ENCODE peak calls at places on chromosomes 16 and 17, in six cellular contexts. R is neural crest cell, T is fibroblast of mammary gland, D is B cell, Q is progenitor cell of endocrine pancreas, M is body of pancreas. L is an unnamed sample.

GRCh38 chr17:7466644-7467341 is 12.6 kb downstream of the ZBTB4 start:
- DNase-seq in D (no peak), M (peak), T (peak), Q (no peak), R (no peak), L (peak)

GRCh38 chr17:77681820-77682219 is 276.7 kb upstream of the TNRC6C start:
- DNase-seq in Q (no peak), M (peak), R (no peak), D (no peak), T (peak), L (peak)

GRCh38 chr17:48127371-48128051 is 19.9 kb downstream of the SNX11 start:
- DNase-seq in T (no peak), Q (no peak), D (no peak), M (no peak), R (no peak), L (no peak)

GRCh38 chr17:3695723-3696411 is at the start of gene P2RX5:
- DNase-seq in D (peak), Q (peak), M (peak), R (no peak), T (no peak), L (peak)

GRCh38 chr16:85641776-85642176 is 28.7 kb downstream of the GSE1 start:
- DNase-seq in Q (no peak), M (peak), T (peak), D (no peak), R (no peak), L (no peak)

GRCh38 chr17:55295411-55296170 is 30.8 kb downstream of the HLF start:
- DNase-seq in M (peak), R (peak), Q (peak), T (peak), D (peak), L (peak)

GRCh38 chr17:72614871-72615626 is 477.4 kb downstream of the SLC39A11 start:
- DNase-seq in T (peak), Q (peak), R (peak), M (peak), D (no peak), L (no peak)

GRCh38 chr17:12512712-12513355 is 152.9 kb upstream of the MYOCD start:
- DNase-seq in Q (no peak), M (no peak), D (no peak), R (no peak), T (peak), L (peak)

GRCh38 chr16:68079616-68080344 is 5.4 kb upstream of the NFATC3 start:
- DNase-seq in M (peak), T (peak), Q (no peak), R (no peak), D (peak), L (peak)

GRCh38 chr17:73575470-73576235 is 68.6 kb downstream of the SDK2 start:
- DNase-seq in R (no peak), Q (no peak), D (no peak), M (no peak), T (no peak), L (no peak)

GRCh38 chr16:80296034-80296433 is 244.8 kb upstream of the DYNLRB2 start:
- DNase-seq in M (no peak), R (no peak), Q (no peak), D (no peak), T (no peak), L (no peak)
- TF ChIP-seq CTCF in M (no peak), R (no peak), Q (no peak), D (no peak), T (no peak), L (no peak)

DNA sequence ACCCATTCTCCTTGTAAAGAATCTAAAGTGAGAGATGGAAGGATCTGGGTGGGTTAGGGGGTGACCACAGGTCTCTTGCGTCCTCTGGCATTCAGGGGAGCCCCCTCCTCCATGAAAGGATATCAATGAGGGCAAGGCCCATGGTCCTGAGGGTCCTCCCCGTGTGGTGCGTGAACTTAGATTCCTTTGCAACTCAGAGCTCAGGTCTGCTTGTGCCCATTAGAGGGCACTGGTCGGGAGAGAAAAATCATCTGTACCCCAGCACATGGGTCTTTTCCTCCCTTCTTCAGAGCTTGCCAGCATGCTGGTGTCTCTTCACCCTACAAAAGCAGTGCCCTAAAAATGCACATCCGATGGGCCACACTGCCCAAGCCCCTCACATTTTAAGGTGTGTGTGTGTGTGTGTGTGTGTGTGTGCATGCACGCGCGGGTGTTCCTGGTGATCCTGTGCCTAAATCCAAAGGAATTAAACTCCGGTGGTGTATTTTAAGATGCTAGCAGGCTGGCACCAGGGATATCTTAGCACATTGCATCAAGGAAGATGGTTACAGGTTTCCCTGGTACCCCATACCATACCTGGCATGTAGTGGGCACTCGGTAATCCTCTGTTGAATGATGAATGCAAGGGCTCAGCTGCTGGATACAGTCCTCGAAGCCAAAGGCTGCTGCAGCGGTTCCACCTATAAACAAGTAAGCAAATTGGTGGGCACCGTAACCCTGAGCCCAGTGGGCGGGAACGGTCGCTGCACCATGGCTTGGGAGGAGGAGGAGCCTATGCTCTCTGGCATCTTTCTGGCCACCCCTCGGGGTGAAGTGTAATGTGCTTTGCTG is 4.7 kb downstream of the C1QTNF1 start:
- DNase-seq in M (no peak), R (no peak), T (no peak), Q (no peak), D (no peak), L (no peak)
- TF ChIP-seq CTCF in M (no peak), R (no peak), T (peak), Q (peak), D (no peak), L (no peak)

GRCh38 chr16:54808890-54809289 is 121.8 kb upstream of the IRX5 start:
- DNase-seq in T (no peak), R (no peak), M (no peak), Q (no peak), D (no peak), L (no peak)

GRCh38 chr16:54815177-54815576 is 115.5 kb upstream of the IRX5 start:
- DNase-seq in R (no peak), Q (no peak), D (no peak), M (no peak), T (no peak), L (no peak)

GRCh38 chr16:54813778-54814177 is 116.9 kb upstream of the IRX5 start:
- DNase-seq in D (no peak), R (no peak), M (no peak), T (no peak), Q (no peak), L (no peak)

GRCh38 chr16:54816471-54816870 is 114.2 kb upstream of the IRX5 start:
- DNase-seq in R (no peak), M (no peak), Q (no peak), D (no peak), T (no peak), L (no peak)

GRCh38 chr16:54812229-54812628 is 118.4 kb upstream of the IRX5 start:
- DNase-seq in M (no peak), R (no peak), D (no peak), T (peak), Q (no peak), L (no peak)
- TF ChIP-seq CTCF in M (peak), R (no peak), D (no peak), T (peak), Q (no peak), L (peak)

DNA sequence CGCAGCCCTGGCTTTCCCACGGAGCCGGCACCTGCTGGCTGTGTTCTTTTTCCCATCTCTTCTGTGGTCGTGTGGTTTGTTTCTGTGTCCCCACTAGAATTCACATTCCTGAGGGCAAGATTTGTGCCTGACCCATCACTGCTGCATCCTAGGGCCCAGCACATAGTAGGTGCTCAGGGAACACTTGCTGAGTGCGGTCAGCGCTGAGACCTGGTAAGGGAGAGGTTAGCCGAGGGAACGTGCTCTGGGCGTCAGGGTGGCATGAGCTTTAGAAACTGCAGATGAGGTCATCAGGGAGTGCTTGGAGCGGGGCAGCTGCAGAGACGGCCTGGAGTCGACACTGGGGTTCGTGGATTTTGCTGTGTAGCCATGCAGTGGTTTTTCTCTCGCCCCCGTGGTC is 5.9 kb downstream of the DEF8 start:
- DNase-seq in Q (no peak), T (no peak), R (no peak), M (no peak), D (no peak), L (no peak)
- TF ChIP-seq CTCF in Q (no peak), T (no peak), R (no peak), M (no peak), D (no peak), L (no peak)

DNA sequence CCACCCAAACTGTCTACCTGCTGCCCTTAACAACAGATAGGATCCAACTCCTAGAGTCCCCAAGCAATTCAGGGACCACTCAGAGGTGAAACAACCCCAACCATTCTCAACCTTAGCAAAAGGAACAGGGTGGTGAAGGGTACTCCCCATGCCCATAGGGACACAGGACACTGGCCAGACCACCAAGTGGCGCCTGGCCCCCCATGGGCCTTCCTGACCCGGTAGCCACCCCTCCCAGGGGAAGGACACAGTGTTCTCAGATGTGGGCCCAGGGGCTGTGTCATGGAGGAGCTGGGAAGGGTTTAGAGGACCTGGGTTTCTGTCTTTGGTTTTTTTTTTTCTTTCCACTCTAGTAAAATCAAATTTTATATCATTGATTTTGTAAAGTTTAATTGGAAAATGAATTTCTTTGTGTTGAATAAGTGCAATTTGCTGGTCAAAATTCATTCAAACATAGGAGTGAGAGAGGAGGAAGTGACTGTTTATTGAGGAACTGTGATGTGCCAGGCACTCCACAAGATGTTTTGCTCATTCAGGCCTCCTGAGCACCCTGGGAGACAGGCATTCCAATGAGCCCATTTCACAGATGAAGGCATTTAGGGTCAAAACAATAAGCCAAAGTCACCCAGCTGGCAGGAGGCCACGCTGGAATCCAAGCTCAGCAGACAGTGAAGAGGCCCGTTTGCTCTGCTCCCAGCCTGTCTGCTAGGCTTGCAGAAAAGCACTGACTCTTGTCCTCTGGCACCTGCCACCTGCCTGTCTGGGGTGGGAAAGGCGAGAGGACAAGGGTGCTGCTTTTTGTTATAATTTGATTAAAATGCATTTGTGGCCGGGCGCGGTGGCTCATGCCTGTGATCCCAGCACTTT is 9.9 kb upstream of the SLC25A39 start:
- DNase-seq in Q (no peak), T (no peak), M (no peak), D (no peak), R (no peak), L (no peak)
- TF ChIP-seq CTCF in Q (no peak), T (no peak), M (no peak), D (no peak), R (no peak), L (no peak)

L was measured in fibroblast of villous mesenchyme.